ENCODE peak calls at places on chromosome 12, in five cellular contexts. P, E, R, H and G are unnamed samples.

GRCh38 chr12:97837401-97837800 is 374.8 kb downstream of the RMST start:
- DNase-seq in H (peak), P (no peak), E (peak), R (no peak), G (peak)

GRCh38 chr12:87828384-87828973 is 200.7 kb downstream of the C12orf50 start:
- DNase-seq in E (no peak), H (no peak), P (no peak), R (no peak), G (no peak)

GRCh38 chr12:90099288-90099687 is 390.6 kb upstream of the ATP2B1 start:
- DNase-seq in P (peak), R (no peak), H (no peak), E (no peak), G (no peak)

GRCh38 chr12:120394483-120395367 is 25.8 kb upstream of the MSI1 start:
- DNase-seq in H (peak), P (no peak), E (peak), R (peak), G (no peak)

GRCh38 chr12:123748171-123748570 is 13.9 kb upstream of the DNAH10 start:
- DNase-seq in E (no peak), P (no peak), H (no peak), R (no peak), G (no peak)

GRCh38 chr12:75447695-75448393 is 32.7 kb upstream of the GLIPR1 start:
- DNase-seq in H (peak), P (no peak), E (no peak), R (no peak), G (no peak)

GRCh38 chr12:9049520-9050133 is 60.3 kb downstream of the KLRG1 start:
- DNase-seq in R (peak), P (peak), H (peak), E (peak), G (no peak)

GRCh38 chr12:101051901-101052550 is 158.0 kb downstream of the SLC5A8 start:
- DNase-seq in P (peak), R (no peak), E (peak), H (peak), G (peak)

GRCh38 chr12:8676651-8677050 is 14.0 kb upstream of the MFAP5 start:
- DNase-seq in R (no peak), P (no peak), E (no peak), H (no peak), G (no peak)

GRCh38 chr12:65881348-65881961 is 57.2 kb downstream of the HMGA2 start:
- DNase-seq in H (no peak), E (peak), P (peak), R (peak), G (no peak)

GRCh38 chr12:65885312-65885711 is 61.0 kb downstream of the HMGA2 start:
- DNase-seq in H (no peak), R (no peak), E (no peak), P (peak), G (no peak)

GRCh38 chr12:65879878-65880277 is 55.6 kb downstream of the HMGA2 start:
- DNase-seq in H (peak), R (no peak), P (peak), E (no peak), G (no peak)

GRCh38 chr12:65881965-65882413 is 57.7 kb downstream of the HMGA2 start:
- DNase-seq in P (peak), E (peak), R (peak), H (no peak), G (no peak)

DNA sequence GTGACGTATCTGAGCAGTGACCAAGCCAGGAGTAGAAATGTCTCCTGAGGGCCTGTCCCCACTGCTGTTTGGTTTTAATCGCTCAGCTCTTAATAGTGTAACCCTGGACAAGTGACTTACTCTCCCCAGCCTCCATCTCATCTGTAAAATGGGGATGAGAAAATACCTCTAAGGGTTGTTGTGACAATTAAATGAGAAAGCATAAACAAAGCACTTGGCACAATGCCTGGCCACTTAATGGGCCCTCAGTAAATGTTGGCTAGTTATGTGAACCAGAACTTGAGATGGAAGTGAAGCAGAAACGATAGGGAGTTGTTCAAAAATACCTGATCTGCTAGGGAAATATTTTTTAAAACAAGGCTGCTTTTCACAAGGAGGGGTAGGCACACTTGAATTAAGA is 58.2 kb downstream of the HMGA2 start:
- DNase-seq in R (no peak), H (no peak), P (no peak), E (no peak), G (no peak)
- H3K4me3 ChIP-seq in R (no peak), H (no peak), P (peak), E (no peak), G (no peak)

GRCh38 chr12:168201-168600 is 45.8 kb downstream of the SLC6A12 start:
- DNase-seq in P (no peak), H (no peak), R (no peak), E (no peak), G (no peak)

GRCh38 chr12:170361-171225 is 43.4 kb downstream of the SLC6A12 start:
- DNase-seq in P (no peak), H (no peak), R (peak), E (no peak), G (no peak)

GRCh38 chr12:171276-171675 is 42.7 kb downstream of the SLC6A12 start:
- DNase-seq in R (no peak), E (no peak), H (no peak), P (no peak), G (no peak)

GRCh38 chr12:168763-169525 is 45.0 kb downstream of the SLC6A12 start:
- DNase-seq in P (no peak), H (no peak), E (no peak), R (no peak), G (no peak)

DNA sequence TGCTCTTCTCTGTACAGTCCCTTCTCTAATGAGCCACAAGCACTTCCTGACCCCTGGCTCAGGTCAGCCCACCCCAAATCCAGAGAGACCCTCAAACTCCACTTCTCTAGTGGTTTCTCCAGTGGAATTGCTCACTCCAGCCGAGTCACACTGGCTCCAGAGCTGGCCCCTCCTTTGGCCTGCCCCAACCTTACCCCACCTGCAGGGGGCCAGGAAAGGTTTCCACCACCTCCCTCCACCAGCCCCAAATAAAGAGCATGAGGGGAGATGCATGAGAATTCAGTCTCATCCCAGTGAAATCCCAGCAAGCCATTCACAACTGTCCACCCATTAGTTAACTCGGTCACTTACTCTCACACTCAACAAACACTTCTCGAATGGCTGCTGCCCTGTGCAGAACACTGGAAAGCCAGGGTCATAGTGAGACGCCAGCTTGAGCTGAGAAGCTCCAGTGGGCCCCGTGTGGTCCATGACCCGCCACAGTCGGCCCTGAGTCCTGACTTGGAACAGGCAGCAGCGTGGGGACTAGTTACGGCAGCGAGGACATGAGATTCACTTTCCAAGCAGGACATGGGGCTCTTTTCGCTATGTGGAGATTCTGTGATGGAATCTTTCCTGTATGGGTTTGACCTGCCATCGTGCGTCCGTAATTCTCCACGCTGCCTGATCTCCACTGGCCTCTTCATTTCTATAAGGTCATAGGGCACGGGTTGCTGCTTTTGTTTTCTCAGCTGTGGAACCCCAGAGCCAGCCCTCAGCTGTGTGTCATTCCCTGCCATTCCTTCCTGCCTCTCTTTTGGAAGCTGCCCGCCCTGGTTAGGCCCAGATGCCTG is 44.2 kb downstream of the SLC6A12 start:
- DNase-seq in P (no peak), R (peak), E (no peak), H (no peak), G (no peak)
- TF ChIP-seq CTCF in P (no peak), R (peak), E (no peak), H (peak), G (peak)

GRCh38 chr12:57109207-57110160 is 1.7 kb downstream of the STAT6 start:
- DNase-seq in H (no peak), R (no peak), E (no peak), P (no peak), G (no peak)
- H3K4me3 ChIP-seq in H (peak), R (peak), E (peak), P (peak), G (peak)

DNA sequence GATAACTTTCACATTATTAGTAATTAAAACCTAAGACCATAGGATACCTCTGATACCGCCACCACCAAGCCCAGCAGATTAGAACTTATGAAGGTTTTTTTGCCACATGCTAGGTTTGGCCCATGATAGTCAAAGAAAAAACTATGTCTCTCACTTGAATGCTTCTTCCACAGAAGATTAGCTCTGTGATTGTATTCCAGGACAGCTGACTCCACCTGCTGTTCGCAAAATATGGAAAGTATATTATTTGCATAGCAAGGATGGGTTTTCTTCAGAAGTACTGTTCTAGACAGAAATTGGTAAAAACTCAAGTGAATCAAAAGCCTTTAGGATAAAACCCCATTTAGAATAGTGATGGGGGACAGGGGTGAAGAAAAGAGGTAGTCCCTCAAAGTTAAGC is 42.2 kb downstream of the PPFIBP1 start:
- DNase-seq in E (no peak), H (no peak), R (no peak), P (no peak), G (no peak)
- TF ChIP-seq CTCF in E (no peak), H (no peak), R (no peak), P (no peak), G (no peak)

GRCh38 chr12:81077686-81078441 is at the start of gene ACSS3:
- DNase-seq in E (peak), R (peak), H (no peak), P (peak), G (no peak)
- H3K4me3 ChIP-seq in E (peak), R (peak), H (no peak), P (peak), G (peak)

GRCh38 chr12:106915635-106916026 is 40.1 kb upstream of the TMEM263 start:
- DNase-seq in E (no peak), P (no peak), H (no peak), R (no peak), G (no peak)

GRCh38 chr12:106919910-106920544 is 35.7 kb upstream of the TMEM263 start:
- DNase-seq in R (peak), H (no peak), P (peak), E (peak), G (no peak)

GRCh38 chr12:106917503-106917902 is 38.2 kb upstream of the TMEM263 start:
- DNase-seq in P (no peak), R (no peak), H (no peak), E (no peak), G (no peak)

GRCh38 chr12:106914796-106915634 is 40.7 kb upstream of the TMEM263 start:
- DNase-seq in E (no peak), R (no peak), H (no peak), P (no peak), G (no peak)

GRCh38 chr12:106918746-106919145 is 37.0 kb upstream of the TMEM263 start:
- DNase-seq in R (peak), H (no peak), E (peak), P (peak), G (no peak)
- TF ChIP-seq CTCF in R (peak), H (peak), E (peak), P (peak), G (peak)

GRCh38 chr12:113214938-113215400 is 6.3 kb upstream of the TPCN1 start:
- DNase-seq in E (peak), P (peak), H (peak), R (no peak), G (peak)
- H3K4me3 ChIP-seq in E (no peak), P (no peak), H (no peak), R (no peak), G (no peak)

DNA sequence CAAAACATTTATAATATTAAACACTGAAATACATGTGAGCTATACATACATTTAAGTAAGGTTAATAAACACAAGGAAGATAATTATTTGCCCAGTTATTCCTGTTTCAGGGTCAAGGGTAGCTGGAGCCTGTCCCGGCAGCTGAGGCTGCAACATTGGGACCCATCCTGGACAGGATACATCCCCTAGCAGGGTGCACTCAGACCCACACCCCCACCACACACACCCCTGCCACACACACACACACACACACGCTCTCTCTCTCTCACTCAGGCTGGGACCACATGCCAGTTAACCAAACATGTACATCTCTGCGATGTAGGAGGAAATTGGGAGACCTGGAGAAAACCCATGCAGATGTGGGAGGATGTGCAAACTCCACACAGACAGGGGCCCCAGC is 112.6 kb upstream of the TMCC3 start:
- DNase-seq in R (no peak), H (no peak), E (no peak), P (no peak), G (no peak)
- TF ChIP-seq CTCF in R (no peak), H (no peak), E (no peak), P (no peak), G (no peak)